ENCODE peak calls at places on chromosome 12, in six cellular contexts. C, U, W, B, P and A are unnamed samples.

GRCh38 chr12:57627504-57628279 is 5.3 kb downstream of the B4GALNT1 start:
- DNase-seq in C (no peak), U (no peak), W (no peak), B (no peak), P (peak; percentile 60), A (no peak)

GRCh38 chr12:24600559-24600958 is 348.3 kb downstream of the BCAT1 start:
- DNase-seq in C (no peak), U (no peak), W (no peak), B (no peak), P (no peak), A (no peak)

GRCh38 chr12:1821805-1822204 is 1.4 kb downstream of the LRTM2 start:
- DNase-seq in C (no peak), U (no peak), W (no peak), B (no peak), P (no peak), A (no peak)

GRCh38 chr12:51951199-51951842 is at the start of gene ACVR1B:
- DNase-seq in C (peak; percentile 89), U (peak; percentile 94), W (peak; percentile 86), B (peak; percentile 91), P (peak; percentile 95), A (peak; percentile 81)

GRCh38 chr12:93808169-93808899 is 131.2 kb downstream of the CRADD start:
- DNase-seq in C (no peak), U (no peak), W (no peak), B (no peak), P (no peak), A (no peak)

GRCh38 chr12:95838125-95838524 is 20.6 kb upstream of the SNRPF start:
- DNase-seq in C (no peak), U (peak; percentile 10), W (no peak), B (peak; percentile 65), P (no peak), A (no peak)

GRCh38 chr12:56684745-56685369 is 3.2 kb downstream of the PTGES3 start:
- DNase-seq in C (no peak), U (no peak), W (no peak), B (no peak), P (peak; percentile 39), A (no peak)

GRCh38 chr12:45575417-45575816 is 154.1 kb upstream of the ARID2 start:
- DNase-seq in C (no peak), U (no peak), W (no peak), B (no peak), P (no peak), A (no peak)

GRCh38 chr12:56151672-56152131 is 685 bp upstream of the MYL6B start:
- DNase-seq in C (peak; percentile 73), U (peak; percentile 74), W (peak; percentile 44), B (peak; percentile 63), P (no peak), A (peak; percentile 70)

GRCh38 chr12:124472690-124473279 is 94.6 kb downstream of the NCOR2 start:
- DNase-seq in C (no peak), U (no peak), W (no peak), B (no peak), P (no peak), A (no peak)

GRCh38 chr12:88924162-88924561 is 343.9 kb upstream of the KITLG start:
- DNase-seq in C (no peak), U (no peak), W (no peak), B (no peak), P (no peak), A (no peak)
- H3K27ac ChIP-seq in C (no peak overlapping the region), U (no peak overlapping the region), W (peak overlapping the region; percentile 98), B (no peak overlapping the region), P (no peak overlapping the region), A (no peak overlapping the region)

DNA sequence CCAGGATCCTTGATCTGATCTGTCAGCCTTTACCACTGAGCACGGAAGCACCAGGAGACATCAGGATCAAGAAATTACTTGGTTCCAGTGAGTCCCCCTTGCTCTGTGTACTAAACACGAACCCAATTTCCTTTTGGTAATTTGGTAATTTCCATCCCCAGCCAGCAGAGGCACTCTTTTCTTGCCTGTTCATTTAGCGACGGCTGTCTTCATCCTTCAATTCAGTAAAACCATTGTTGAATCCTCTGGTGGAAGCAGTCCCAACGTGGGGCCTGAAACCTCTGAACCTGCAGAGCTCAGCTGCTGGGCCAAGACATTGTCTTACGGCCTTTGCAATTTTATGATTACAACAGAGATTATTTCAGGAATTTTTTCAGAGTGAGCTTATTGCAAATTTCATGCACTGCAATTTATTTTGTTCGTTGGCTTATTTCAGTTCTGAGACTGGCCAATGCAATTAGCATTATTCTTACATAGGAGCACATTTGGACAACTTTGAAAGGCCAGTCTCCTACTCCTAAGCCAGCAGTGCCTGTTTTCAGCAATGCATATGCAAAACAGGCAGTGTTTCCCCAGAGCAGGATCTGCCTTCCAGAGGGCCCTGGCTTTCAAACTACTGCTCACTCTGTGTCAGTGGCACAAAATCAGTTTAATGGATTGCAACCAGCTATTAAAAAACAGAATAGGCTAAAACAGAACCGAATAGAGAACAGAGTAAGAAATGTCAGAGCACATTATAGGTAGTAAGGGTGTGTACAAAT is 372.9 kb upstream of the TMEM132C start:
- DNase-seq in C (no peak), U (no peak), W (no peak), B (no peak), P (no peak), A (no peak)
- TF ChIP-seq CTCF in C (no peak), U (peak; percentile 18), W (peak; percentile 13), B (no peak), P (no peak), A (no peak)

GRCh38 chr12:450438-450837 is 9.3 kb upstream of the B4GALNT3 start:
- DNase-seq in C (peak; percentile 40), U (peak; percentile 44), W (no peak), B (no peak), P (no peak), A (no peak)
- H3K27ac ChIP-seq in C (no peak overlapping the region), U (no peak overlapping the region), W (no peak overlapping the region), B (no peak overlapping the region), P (no peak overlapping the region), A (no peak overlapping the region)

GRCh38 chr12:3673960-3674708 is 78.8 kb downstream of the CRACR2A start:
- DNase-seq in C (no peak), U (no peak), W (no peak), B (no peak), P (no peak), A (no peak)

GRCh38 chr12:3680919-3681594 is 71.9 kb downstream of the CRACR2A start:
- DNase-seq in C (no peak), U (no peak), W (no peak), B (peak; percentile 36), P (no peak), A (no peak)

GRCh38 chr12:3679831-3680230 is 73.1 kb downstream of the CRACR2A start:
- DNase-seq in C (no peak), U (no peak), W (no peak), B (no peak), P (no peak), A (no peak)

GRCh38 chr12:3681595-3681921 is 71.4 kb downstream of the CRACR2A start:
- DNase-seq in C (no peak), U (no peak), W (no peak), B (no peak), P (no peak), A (no peak)

DNA sequence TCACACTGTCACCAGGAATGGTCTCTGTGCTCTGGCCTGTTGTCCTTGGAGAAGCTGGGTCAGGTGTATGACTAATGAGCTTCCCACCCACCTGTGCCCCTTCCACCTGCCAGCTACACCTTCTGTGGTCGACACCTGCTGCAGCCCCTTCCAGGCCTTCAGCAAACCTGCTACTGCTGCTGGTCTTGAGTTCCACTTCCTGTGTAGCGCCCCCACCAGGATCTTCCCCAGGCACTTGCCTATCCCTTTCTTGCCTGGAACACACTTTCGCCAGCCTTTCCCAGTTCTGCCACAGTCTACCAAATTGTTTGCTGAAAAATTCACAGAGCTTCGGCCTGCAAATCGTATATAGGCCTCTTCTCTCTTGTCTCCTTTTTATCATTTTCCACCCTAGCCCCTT is 75.3 kb downstream of the CRACR2A start:
- DNase-seq in C (no peak), U (no peak), W (no peak), B (no peak), P (no peak), A (no peak)
- TF ChIP-seq CTCF in C (no peak), U (no peak), W (peak; percentile 19), B (no peak), P (no peak), A (no peak)

GRCh38 chr12:122090759-122091535 is 12.4 kb downstream of the MLXIP start:
- DNase-seq in C (no peak), U (peak; percentile 40), W (no peak), B (no peak), P (peak; percentile 67), A (no peak)

GRCh38 chr12:122094735-122095561 is 16.4 kb downstream of the MLXIP start:
- DNase-seq in C (no peak), U (no peak), W (no peak), B (no peak), P (peak; percentile 35), A (no peak)

GRCh38 chr12:122096014-122096413 is 17.5 kb downstream of the MLXIP start:
- DNase-seq in C (no peak), U (no peak), W (no peak), B (no peak), P (no peak), A (no peak)

GRCh38 chr12:122094261-122094734 is 15.7 kb downstream of the MLXIP start:
- DNase-seq in C (no peak), U (no peak), W (no peak), B (no peak), P (peak; percentile 19), A (no peak)

DNA sequence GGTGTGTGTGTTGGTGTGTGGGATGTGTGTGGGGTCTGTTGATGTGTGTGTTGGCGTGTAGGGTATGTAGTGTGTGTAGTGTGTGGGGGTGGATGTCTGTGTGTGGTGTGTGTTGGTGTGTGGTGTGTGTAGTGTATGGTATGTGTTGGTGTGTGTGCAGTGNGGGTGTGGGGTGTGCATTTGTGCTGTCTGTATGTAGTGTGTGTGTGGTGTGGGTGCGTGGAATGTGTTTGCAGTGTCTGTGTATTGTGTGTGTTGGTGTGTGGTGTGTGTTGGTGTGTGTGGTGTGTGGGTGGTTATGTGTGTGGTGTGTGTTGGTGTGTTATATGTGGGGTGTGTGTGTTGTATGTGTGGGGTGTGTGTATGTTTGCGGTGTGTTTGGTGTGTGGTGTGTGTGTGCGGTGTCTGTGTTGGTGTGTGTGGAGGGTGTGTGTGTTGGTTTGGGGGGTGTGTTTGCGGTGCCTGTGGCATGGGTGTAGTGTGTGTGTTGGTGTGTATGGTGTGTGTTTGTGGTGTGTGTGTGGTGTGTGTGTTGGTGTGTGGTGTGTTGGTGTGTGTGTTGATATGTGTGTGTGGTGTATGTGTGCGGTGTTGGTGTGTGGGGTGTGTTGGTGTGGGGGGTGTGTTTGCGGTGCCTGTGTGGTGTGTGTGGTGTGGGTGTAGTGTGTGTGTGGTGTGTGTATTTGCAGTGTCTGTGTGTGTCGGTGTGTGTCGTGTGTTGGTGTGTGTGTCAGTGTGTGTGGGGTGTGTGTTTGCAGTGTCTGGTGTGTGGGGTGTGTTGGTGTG is 14.7 kb downstream of the MLXIP start:
- DNase-seq in C (no peak), U (no peak), W (no peak), B (no peak), P (peak; percentile 47), A (no peak)
- H3K27ac ChIP-seq in C (peak overlapping the region; percentile 40), U (peak overlapping the region; percentile 4), W (peak overlapping the region; percentile 18), B (peak overlapping the region; percentile 79), P (no peak overlapping the region), A (peak overlapping the region; percentile 99)

GRCh38 chr12:5945071-5946008 is at the start of gene ANO2:
- DNase-seq in C (no peak), U (no peak), W (no peak), B (no peak), P (no peak), A (no peak)
- TF ChIP-seq CTCF in C (no peak), U (no peak), W (no peak), B (no peak), P (no peak), A (no peak)

GRCh38 chr12:46659032-46659703 is 166.6 kb downstream of the SLC38A4 start:
- DNase-seq in C (no peak), U (no peak), W (no peak), B (no peak), P (no peak), A (no peak)
- H3K27ac ChIP-seq in C (no peak overlapping the region), U (no peak overlapping the region), W (no peak overlapping the region), B (no peak overlapping the region), P (peak overlapping the region; percentile 71), A (no peak overlapping the region)

GRCh38 chr12:5796171-5797091 is 148.6 kb downstream of the ANO2 start:
- DNase-seq in C (peak; percentile 43), U (peak; percentile 51), W (no peak), B (peak; percentile 32), P (no peak), A (no peak)
- TF ChIP-seq CTCF in C (peak; percentile 76), U (peak; percentile 91), W (peak; percentile 83), B (peak; percentile 31), P (no peak), A (no peak)